ENCODE peak calls at places on chromosomes 13 and 19, in four cellular contexts. One of them, this sample, is unnamed.

GRCh38 chr13:63853816-63854215 is 2438.2 kb upstream of the PCDH20 start:
- DNase-seq in A549: no peak
- DNase-seq in H1: no peak
- DNase-seq in sigmoid colon: no peak
- DNase-seq in this sample: no peak

GRCh38 chr19:43546581-43546980 is 13.6 kb downstream of the ZNF575 start:
- DNase-seq in sigmoid colon: no peak
- DNase-seq in H1: no peak
- DNase-seq in A549: no peak
- DNase-seq in this sample: no peak

GRCh38 chr13:30052127-30052526 is 201.7 kb upstream of the UBL3 start:
- DNase-seq in H1: peak
- DNase-seq in sigmoid colon: no peak
- DNase-seq in A549: no peak
- DNase-seq in this sample: no peak

GRCh38 chr19:41546386-41546789 is 29.6 kb upstream of the CEACAM21 start:
- DNase-seq in sigmoid colon: peak
- DNase-seq in A549: no peak
- DNase-seq in H1: no peak
- DNase-seq in this sample: no peak

GRCh38 chr19:37505958-37506386 is 767 bp upstream of the ZNF793 start:
- DNase-seq in A549: no peak
- DNase-seq in sigmoid colon: no peak
- DNase-seq in H1: no peak
- DNase-seq in this sample: no peak

GRCh38 chr13:92573467-92574057 is 653.0 kb upstream of the GPC6 start:
- DNase-seq in A549: peak
- DNase-seq in sigmoid colon: no peak
- DNase-seq in H1: peak
- DNase-seq in this sample: no peak

GRCh38 chr19:2014731-2015610 is 543 bp downstream of the BTBD2 start:
- DNase-seq in A549: no peak
- DNase-seq in H1: no peak
- DNase-seq in sigmoid colon: peak
- DNase-seq in this sample: no peak

GRCh38 chr19:32651729-32652140 is 23.2 kb downstream of the ANKRD27 start:
- DNase-seq in H1: peak
- DNase-seq in sigmoid colon: peak
- DNase-seq in A549: peak
- DNase-seq in this sample: no peak

GRCh38 chr13:40313269-40314200 is 352.9 kb downstream of the FOXO1 start:
- DNase-seq in A549: no peak
- DNase-seq in sigmoid colon: no peak
- DNase-seq in H1: no peak
- DNase-seq in this sample: no peak

GRCh38 chr13:64527561-64527960 is 2702.6 kb downstream of the PCDH9 start:
- DNase-seq in H1: no peak
- DNase-seq in sigmoid colon: no peak
- DNase-seq in A549: no peak
- DNase-seq in this sample: no peak

GRCh38 chr19:10431254-10431942 is 11.1 kb downstream of the PDE4A start:
- DNase-seq in sigmoid colon: peak
- DNase-seq in A549: no peak
- DNase-seq in H1: peak
- DNase-seq in this sample: no peak

GRCh38 chr19:15197275-15198005 is 3.4 kb downstream of the NOTCH3 start:
- DNase-seq in sigmoid colon: no peak
- DNase-seq in H1: no peak
- DNase-seq in A549: no peak
- DNase-seq in this sample: no peak

GRCh38 chr13:25171170-25171516 is 945 bp downstream of the AMER2 start:
- DNase-seq in H1: no peak
- DNase-seq in sigmoid colon: no peak
- DNase-seq in A549: no peak
- DNase-seq in this sample: no peak

GRCh38 chr13:24251525-24251924 is 57.9 kb upstream of the C1QTNF9 start:
- DNase-seq in A549: no peak
- DNase-seq in sigmoid colon: peak
- DNase-seq in H1: no peak
- DNase-seq in this sample: no peak

GRCh38 chr19:10911579-10912363 is 16.7 kb downstream of the YIPF2 start:
- DNase-seq in sigmoid colon: no peak
- DNase-seq in H1: no peak
- DNase-seq in A549: no peak
- DNase-seq in this sample: no peak

GRCh38 chr19:11265177-11265784 is 3.0 kb upstream of the DOCK6 start:
- DNase-seq in H1: no peak
- DNase-seq in sigmoid colon: no peak
- DNase-seq in A549: no peak
- DNase-seq in this sample: no peak

GRCh38 chr13:76890036-76890435 is 3.8 kb upstream of the KCTD12 start:
- DNase-seq in sigmoid colon: no peak
- DNase-seq in H1: no peak
- DNase-seq in A549: no peak
- DNase-seq in this sample: no peak

GRCh38 chr19:4791183-4792018 is at the start of gene FEM1A:
- DNase-seq in H1: peak
- DNase-seq in A549: peak
- DNase-seq in sigmoid colon: peak
- DNase-seq in this sample: peak
- TF ChIP-seq EP300 in H1: no peak
- TF ChIP-seq EP300 in A549: no peak
- TF ChIP-seq EP300 in sigmoid colon: peak
- TF ChIP-seq EP300 in this sample: peak

GRCh38 chr13:45119469-45119989 is 781 bp upstream of the GTF2F2 start:
- DNase-seq in A549: no peak
- DNase-seq in H1: no peak
- DNase-seq in sigmoid colon: no peak
- DNase-seq in this sample: peak

GRCh38 chr13:45120967-45121366 is 657 bp downstream of the GTF2F2 start:
- DNase-seq in sigmoid colon: no peak
- DNase-seq in H1: no peak
- DNase-seq in A549: no peak
- DNase-seq in this sample: no peak

GRCh38 chr13:45121421-45121820 is 1.1 kb downstream of the GTF2F2 start:
- DNase-seq in H1: no peak
- DNase-seq in sigmoid colon: no peak
- DNase-seq in A549: no peak
- DNase-seq in this sample: no peak

GRCh38 chr13:45122941-45123340 is 2.6 kb downstream of the GTF2F2 start:
- DNase-seq in sigmoid colon: no peak
- DNase-seq in H1: no peak
- DNase-seq in A549: no peak
- DNase-seq in this sample: no peak

GRCh38 chr13:45119990-45120864 is at the start of gene GTF2F2:
- DNase-seq in H1: peak
- DNase-seq in A549: peak
- DNase-seq in sigmoid colon: peak
- DNase-seq in this sample: peak
- TF ChIP-seq EP300 in H1: no peak
- TF ChIP-seq EP300 in A549: no peak
- TF ChIP-seq EP300 in sigmoid colon: peak
- TF ChIP-seq EP300 in this sample: peak

GRCh38 chr13:110391273-110391672 is 84.2 kb downstream of the COL4A2 start:
- DNase-seq in sigmoid colon: no peak
- DNase-seq in A549: no peak
- DNase-seq in H1: no peak
- DNase-seq in this sample: no peak

GRCh38 chr13:110392510-110393233 is 85.6 kb downstream of the COL4A2 start:
- DNase-seq in sigmoid colon: no peak
- DNase-seq in H1: no peak
- DNase-seq in A549: no peak
- DNase-seq in this sample: no peak

GRCh38 chr13:110390572-110390971 is 83.5 kb downstream of the COL4A2 start:
- DNase-seq in A549: no peak
- DNase-seq in H1: no peak
- DNase-seq in sigmoid colon: no peak
- DNase-seq in this sample: no peak

GRCh38 chr13:110387451-110388140 is 80.5 kb downstream of the COL4A2 start:
- DNase-seq in H1: peak
- DNase-seq in sigmoid colon: peak
- DNase-seq in A549: no peak
- DNase-seq in this sample: no peak

GRCh38 chr13:110388141-110388943 is 81.3 kb downstream of the COL4A2 start:
- DNase-seq in sigmoid colon: peak
- DNase-seq in H1: no peak
- DNase-seq in A549: no peak
- DNase-seq in this sample: no peak
- TF ChIP-seq EP300 in sigmoid colon: peak
- TF ChIP-seq EP300 in H1: no peak
- TF ChIP-seq EP300 in A549: no peak
- TF ChIP-seq EP300 in this sample: no peak

GRCh38 chr19:8337728-8338127 is 5.3 kb downstream of the KANK3 start:
- DNase-seq in H1: no peak
- DNase-seq in A549: no peak
- DNase-seq in sigmoid colon: no peak
- DNase-seq in this sample: no peak

GRCh38 chr19:8342684-8343482 is at the start of gene KANK3:
- DNase-seq in H1: peak
- DNase-seq in sigmoid colon: peak
- DNase-seq in A549: peak
- DNase-seq in this sample: peak

GRCh38 chr19:8338835-8339234 is 4.2 kb downstream of the KANK3 start:
- DNase-seq in A549: no peak
- DNase-seq in H1: no peak
- DNase-seq in sigmoid colon: no peak
- DNase-seq in this sample: no peak

GRCh38 chr19:8342316-8342683 is 762 bp downstream of the KANK3 start:
- DNase-seq in sigmoid colon: no peak
- DNase-seq in A549: no peak
- DNase-seq in H1: no peak
- DNase-seq in this sample: no peak

GRCh38 chr19:8340341-8341096 is 2.5 kb downstream of the KANK3 start:
- DNase-seq in sigmoid colon: peak
- DNase-seq in H1: peak
- DNase-seq in A549: no peak
- DNase-seq in this sample: no peak
- TF ChIP-seq EP300 in sigmoid colon: peak
- TF ChIP-seq EP300 in H1: no peak
- TF ChIP-seq EP300 in A549: no peak
- TF ChIP-seq EP300 in this sample: peak

GRCh38 chr13:44825951-44826350 is 163.3 kb downstream of the NUFIP1 start:
- DNase-seq in H1: no peak
- DNase-seq in A549: no peak
- DNase-seq in sigmoid colon: no peak
- DNase-seq in this sample: no peak
- TF ChIP-seq EP300 in H1: no peak
- TF ChIP-seq EP300 in A549: no peak
- TF ChIP-seq EP300 in sigmoid colon: no peak
- TF ChIP-seq EP300 in this sample: no peak

This sample was measured in tibial nerve.